ENCODE peak calls at places on chromosomes 7 and 10, in four cellular contexts. E is stimulated activated CD4-positive, alpha-beta T cell treated with anti-CD3 and anti-CD28 coated beads, Interleukin-12 subunit alpha, Interleukin-12 subunit beta, amount 100 ng/mL, for 4 hours; A is heart left ventricle; J is H7. Y is an unnamed sample.

GRCh38 chr7:74179935-74180604 is 5.9 kb downstream of the EIF4H start:
- DNase-seq in J (no peak), E (no peak), A (no peak), Y (no peak)

GRCh38 chr10:74084955-74085354 is 65.7 kb downstream of the AP3M1 start:
- DNase-seq in J (no peak), E (no peak), A (no peak), Y (no peak)

GRCh38 chr7:75924251-75924650 is 9.3 kb downstream of the POR start:
- DNase-seq in J (no peak), E (no peak), A (no peak), Y (no peak)

GRCh38 chr7:18216270-18216669 is 188.6 kb upstream of the PRPS1L1 start:
- DNase-seq in J (no peak), A (no peak), E (no peak), Y (no peak)

GRCh38 chr10:32929634-32930033 is 28.4 kb downstream of the ITGB1 start:
- DNase-seq in E (no peak), A (no peak), J (no peak), Y (no peak)

GRCh38 chr10:132834311-132834761 is 48.4 kb upstream of the NKX6-2 start:
- DNase-seq in A (no peak), J (no peak), E (no peak), Y (no peak)

GRCh38 chr10:9781681-9782080 is 1236.0 kb upstream of the CELF2 start:
- DNase-seq in E (no peak), A (no peak), J (no peak), Y (no peak)

GRCh38 chr7:103887853-103888602 is 101.4 kb downstream of the RELN start:
- DNase-seq in E (no peak), J (no peak), A (no peak), Y (no peak)

GRCh38 chr7:2209146-2209960 is 23.4 kb downstream of the MAD1L1 start:
- DNase-seq in E (peak; percentile 40), J (peak; percentile 96), A (peak; percentile 72), Y (peak; percentile 88)

GRCh38 chr10:5458425-5458824 is 40.9 kb downstream of the CALML5 start:
- DNase-seq in E (no peak), J (no peak), A (no peak), Y (no peak)

GRCh38 chr10:24255907-24256306 is 47.0 kb downstream of the KIAA1217 start:
- DNase-seq in A (peak; percentile 53), E (no peak), J (no peak), Y (no peak)

GRCh38 chr10:13053794-13054462 is 46.0 kb upstream of the OPTN start:
- DNase-seq in E (no peak), A (no peak), J (peak; percentile 26), Y (no peak)

GRCh38 chr10:71467161-71467560 is 70.4 kb downstream of the CDH23 start:
- DNase-seq in J (no peak), A (no peak), E (no peak), Y (no peak)

GRCh38 chr7:137801003-137801402 is 45.8 kb downstream of the DGKI start:
- DNase-seq in J (no peak), E (no peak), A (no peak), Y (no peak)

GRCh38 chr10:112336556-112337201 is 37.2 kb upstream of the ACSL5 start:
- DNase-seq in A (no peak), E (no peak), J (no peak), Y (no peak)

GRCh38 chr10:72419241-72419640 is 64.5 kb upstream of the DNAJB12 start:
- DNase-seq in J (no peak), A (no peak), E (no peak), Y (no peak)

GRCh38 chr7:104967595-104967994 is 46.4 kb upstream of the KMT2E start:
- DNase-seq in E (no peak), J (no peak), A (no peak), Y (no peak)

GRCh38 chr7:23347682-23348180 is 48.6 kb downstream of the MALSU1 start:
- DNase-seq in A (no peak), E (no peak), J (no peak), Y (no peak)

GRCh38 chr10:132383751-132384181 is 13.2 kb upstream of the PWWP2B start:
- DNase-seq in A (no peak), J (peak; percentile 55), E (no peak), Y (no peak)

GRCh38 chr7:50607524-50608125 is 42.4 kb upstream of the DDC start:
- DNase-seq in A (no peak), E (no peak), J (no peak), Y (no peak)

GRCh38 chr7:48868916-48869315 is 55.4 kb upstream of the CDC14C start:
- DNase-seq in J (no peak), A (no peak), E (no peak), Y (no peak)

GRCh38 chr10:110275140-110275729 is 29.5 kb downstream of the SMNDC1 start:
- DNase-seq in J (no peak), A (no peak), E (no peak), Y (no peak)

GRCh38 chr7:42108803-42109528 is 128.0 kb downstream of the GLI3 start:
- DNase-seq in J (no peak), E (no peak), A (no peak), Y (no peak)

GRCh38 chr7:102874966-102875365 is 37.8 kb upstream of the LRRC17 start:
- DNase-seq in J (no peak), A (no peak), E (no peak), Y (no peak)

GRCh38 chr10:44575601-44576380 is 190.9 kb upstream of the CXCL12 start:
- DNase-seq in J (no peak), E (no peak), A (no peak), Y (no peak)

GRCh38 chr7:121624922-121625321 is 228.8 kb upstream of the FAM3C start:
- DNase-seq in A (peak; percentile 46), J (no peak), E (no peak), Y (no peak)

GRCh38 chr7:131897016-131897789 is 340.8 kb upstream of the PODXL start:
- DNase-seq in J (no peak), E (no peak), A (no peak), Y (no peak)

GRCh38 chr7:50399635-50400034 is 50.5 kb downstream of the FIGNL1 start:
- DNase-seq in A (no peak), J (no peak), E (no peak), Y (no peak)

GRCh38 chr7:95169678-95170077 is 154.7 kb downstream of the PON1 start:
- DNase-seq in J (no peak), A (no peak), E (no peak), Y (no peak)

GRCh38 chr7:2299131-2299829 is 15.0 kb downstream of the SNX8 start:
- DNase-seq in J (no peak), E (peak; percentile 7), A (no peak), Y (no peak)

GRCh38 chr7:98294798-98295382 is 13.4 kb downstream of the BRI3 start:
- DNase-seq in J (peak; percentile 96), A (no peak), E (peak; percentile 19), Y (peak; percentile 78)

GRCh38 chr7:149205690-149206381 is 10.5 kb downstream of the ZNF282 start:
- DNase-seq in E (no peak), J (no peak), A (no peak), Y (no peak)

Y was measured in BE2C.